ENCODE peak calls at places on chromosomes 6 and 20, in seven cellular contexts. E is HCT116, K is NCI-H1105, C is GM10248, I is iris pigment epithelial cell, P is Caco-2, F is memory B cell. S is an unnamed sample.

GRCh38 chr20:2320813-2321658 is 25.2 kb downstream of the TGM3 start:
- DNase-seq in I (no peak), E (no peak), P (no peak), F (no peak), K (no peak), C (no peak), S (no peak)

GRCh38 chr6:43076928-43077809 is 1.1 kb downstream of the PTK7 start:
- DNase-seq in E (no peak), F (no peak), P (no peak), I (no peak), K (peak; percentile 39), C (no peak), S (peak; percentile 47)

GRCh38 chr6:90694802-90695201 is 107.9 kb upstream of the MAP3K7 start:
- DNase-seq in K (no peak), I (no peak), E (no peak), P (no peak), F (no peak), C (no peak), S (no peak)

GRCh38 chr20:34538671-34539123 is 19.8 kb upstream of the MAP1LC3A start:
- DNase-seq in K (peak; percentile 54), I (peak; percentile 70), P (peak; percentile 83), E (no peak), F (peak; percentile 46), C (peak; percentile 71), S (peak; percentile 69)

GRCh38 chr6:144390886-144391285 is 105.8 kb downstream of the UTRN start:
- DNase-seq in I (peak; percentile 17), C (no peak), E (no peak), K (no peak), P (no peak), F (no peak), S (no peak)

GRCh38 chr20:15111654-15112053 is 774.2 kb upstream of the FLRT3 start:
- DNase-seq in F (no peak), K (no peak), C (no peak), E (no peak), I (no peak), P (no peak), S (no peak)

GRCh38 chr6:40727272-40727671 is 140.1 kb upstream of the LRFN2 start:
- DNase-seq in C (no peak), P (no peak), I (no peak), F (no peak), K (no peak), E (no peak), S (no peak)

GRCh38 chr6:65633516-65633915 is 73.5 kb downstream of the EYS start:
- DNase-seq in P (no peak), F (no peak), C (no peak), K (no peak), I (no peak), E (no peak), S (no peak)

GRCh38 chr6:74925683-74926082 is 280.2 kb downstream of the COL12A1 start:
- DNase-seq in P (no peak), C (peak; percentile 5), F (no peak), I (no peak), E (no peak), K (no peak), S (no peak)

GRCh38 chr6:113719056-113719455 is 138.1 kb upstream of the MARCKS start:
- DNase-seq in F (no peak), E (peak; percentile 38), P (peak; percentile 68), K (no peak), I (no peak), C (no peak), S (no peak)

GRCh38 chr6:134295953-134296553 is 21.9 kb downstream of the SGK1 start:
- DNase-seq in P (peak; percentile 59), F (no peak), E (peak; percentile 12), C (peak; percentile 54), I (peak; percentile 100), K (no peak), S (peak; percentile 100)

GRCh38 chr20:24948939-24949679 is at the start of gene CST7:
- DNase-seq in F (no peak), I (no peak), P (no peak), C (peak; percentile 59), E (no peak), K (no peak), S (no peak)